ENCODE peak calls at places on chromosome 5, in eight cellular contexts. U is GM20000; V is PC-9; W is GM23338; X is epithelial cell of esophagus; G is dorsolateral prefrontal cortex; C is activated CD8-positive, alpha-beta T cell treated with anti-CD3 and anti-CD28 coated beads for 36 hours; N is GM06990. F is an unnamed sample.

GRCh38 chr5:150106669-150107068 is 20.3 kb upstream of the CSF1R start:
- DNase-seq in U (peak), G (no peak), N (no peak), W (no peak), V (no peak), C (no peak), X (no peak), F (no peak)

GRCh38 chr5:134837530-134838181 is 8.1 kb upstream of the C5orf24 start:
- DNase-seq in N (no peak), X (no peak), W (no peak), U (no peak), G (no peak), V (no peak), C (no peak), F (no peak)

GRCh38 chr5:168365581-168366081 is 74.2 kb downstream of the WWC1 start:
- DNase-seq in W (peak), G (no peak), N (no peak), V (peak), X (peak), C (no peak), U (no peak), F (no peak)

GRCh38 chr5:143506881-143507552 is 103.5 kb upstream of the NR3C1 start:
- DNase-seq in N (no peak), C (no peak), U (no peak), G (no peak), W (no peak), X (peak), V (peak), F (peak)

GRCh38 chr5:178108446-178108845 is 4.9 kb upstream of the N4BP3 start:
- DNase-seq in G (no peak), V (peak), U (no peak), N (no peak), C (no peak), W (no peak), X (no peak), F (no peak)

GRCh38 chr5:95973793-95974325 is 12.2 kb upstream of the ELL2 start:
- DNase-seq in G (no peak), V (no peak), N (peak), U (peak), W (no peak), X (peak), C (peak), F (no peak)

GRCh38 chr5:154461531-154461930 is 15.7 kb downstream of the SAP30L start:
- DNase-seq in C (no peak), G (no peak), N (no peak), V (no peak), X (no peak), U (no peak), W (peak), F (no peak)

GRCh38 chr5:149345892-149346222 is 558 bp downstream of the GRPEL2 start:
- DNase-seq in N (no peak), V (peak), W (peak), C (peak), U (no peak), G (no peak), X (peak), F (no peak)

GRCh38 chr5:10030219-10030831 is 219.4 kb downstream of the ATPSCKMT start:
- DNase-seq in C (no peak), X (peak), N (no peak), G (no peak), V (no peak), U (no peak), W (peak), F (no peak)

GRCh38 chr5:171494452-171495121 is 75.1 kb downstream of the FGF18 start:
- DNase-seq in G (no peak), U (no peak), N (no peak), V (peak), X (peak), W (peak), C (no peak), F (no peak)

GRCh38 chr5:157308826-157309465 is 43.0 kb downstream of the CYFIP2 start:
- DNase-seq in G (no peak), C (no peak), W (peak), X (no peak), N (no peak), V (no peak), U (no peak), F (no peak)

GRCh38 chr5:127844631-127845030 is 141.4 kb downstream of the CCDC192 start:
- DNase-seq in N (no peak), V (no peak), W (peak), X (no peak), G (peak), C (no peak), U (no peak), F (no peak)

DNA sequence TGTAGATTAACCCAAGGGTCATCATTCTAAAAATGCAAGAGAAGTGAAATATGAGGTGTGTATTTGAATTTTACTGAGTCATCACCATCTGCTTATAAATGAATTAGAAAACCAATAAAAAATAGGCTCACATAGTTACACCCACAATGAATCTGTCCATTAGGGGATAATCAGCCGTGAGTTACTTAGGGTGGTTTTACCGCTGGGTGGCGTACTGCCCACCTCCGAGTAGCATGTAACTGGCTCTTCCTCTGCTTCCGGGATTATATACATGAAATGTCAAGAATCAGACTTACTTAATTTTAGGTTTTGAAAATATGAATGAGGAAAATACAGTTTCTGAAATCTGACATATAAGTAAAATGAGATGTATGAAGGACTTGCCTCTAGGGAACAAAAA is 332.9 kb upstream of the CCNG1 start:
- DNase-seq in W (peak), G (no peak), U (no peak), X (no peak), V (no peak), N (no peak), C (peak), F (no peak)
- TF ChIP-seq CTCF in W (peak), G (no peak), U (no peak), X (no peak), V (no peak), N (peak), C (no peak), F (no peak)

GRCh38 chr5:448061-448765 is 5.2 kb downstream of the EXOC3 start:
- DNase-seq in V (no peak), C (no peak), W (no peak), G (no peak), U (no peak), X (no peak), N (no peak), F (no peak)

GRCh38 chr5:446066-446725 is 3.2 kb downstream of the EXOC3 start:
- DNase-seq in N (no peak), V (no peak), C (no peak), U (no peak), X (peak), G (no peak), W (no peak), F (no peak)

GRCh38 chr5:447501-447900 is 4.5 kb downstream of the EXOC3 start:
- DNase-seq in W (no peak), G (no peak), N (no peak), U (no peak), V (no peak), X (no peak), C (no peak), F (no peak)

GRCh38 chr5:445591-445990 is 2.6 kb downstream of the EXOC3 start:
- DNase-seq in U (no peak), G (peak), W (no peak), X (no peak), N (no peak), V (no peak), C (no peak), F (no peak)

GRCh38 chr5:446864-447263 is 3.9 kb downstream of the EXOC3 start:
- DNase-seq in C (no peak), N (no peak), U (peak), V (no peak), W (peak), G (no peak), X (peak), F (no peak)
- TF ChIP-seq CTCF in C (peak), N (peak), U (no peak), V (peak), W (peak), G (peak), X (peak), F (peak)

GRCh38 chr5:169424279-169424955 is 123.5 kb upstream of the SLIT3 start:
- DNase-seq in N (no peak), U (no peak), C (no peak), W (no peak), G (no peak), V (no peak), X (peak), F (no peak)
- TF ChIP-seq CTCF in N (no peak), U (no peak), C (no peak), W (no peak), G (no peak), V (no peak), X (no peak), F (no peak)

GRCh38 chr5:175867587-175868347 is 3.6 kb upstream of the CPLX2 start:
- DNase-seq in V (no peak), U (no peak), X (no peak), G (no peak), W (peak), N (no peak), C (peak), F (no peak)
- TF ChIP-seq CTCF in V (peak), U (no peak), X (no peak), G (peak), W (peak), N (no peak), C (peak), F (peak)

GRCh38 chr5:139549162-139549894 is 11.8 kb upstream of the UBE2D2 start:
- DNase-seq in W (no peak), U (no peak), G (no peak), V (no peak), N (no peak), X (no peak), C (no peak), F (no peak)

DNA sequence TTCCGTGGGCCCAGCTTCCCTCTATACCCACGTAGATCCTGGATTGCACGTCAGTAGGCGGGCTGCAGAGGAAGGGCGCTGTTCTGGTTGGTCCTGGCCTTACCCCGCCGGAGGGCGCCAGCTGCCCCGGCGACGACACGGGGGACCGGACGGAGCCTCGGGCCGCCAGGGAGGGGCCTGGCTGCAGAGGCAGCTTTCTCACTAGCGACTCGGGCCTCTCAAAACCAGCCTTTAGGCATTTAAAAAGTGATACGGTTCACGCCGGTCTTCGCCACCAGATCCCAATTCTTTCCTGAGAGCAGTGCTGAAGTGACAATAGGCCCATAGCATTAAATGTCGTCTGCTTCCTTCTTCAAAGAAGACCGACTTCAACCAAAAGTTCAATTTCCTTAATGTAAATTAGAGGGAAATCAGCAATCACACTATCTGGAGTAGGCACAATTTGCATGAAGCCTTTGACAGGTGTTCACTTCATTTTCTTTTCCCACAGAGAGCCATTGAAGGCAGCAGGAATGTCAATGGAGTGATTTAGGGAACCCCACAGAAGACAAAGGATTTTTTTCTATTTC is 17.6 kb upstream of the UBE2D2 start:
- DNase-seq in X (peak), U (peak), W (peak), C (peak), V (no peak), G (peak), N (peak), F (no peak)
- TF ChIP-seq CTCF in X (no peak), U (peak), W (peak), C (peak), V (no peak), G (peak), N (peak), F (no peak)

GRCh38 chr5:73693573-73694061 is 67.6 kb downstream of the ARHGEF28 start:
- DNase-seq in X (peak), N (no peak), G (no peak), C (peak), V (no peak), U (peak), W (peak), F (peak)
- TF ChIP-seq CTCF in X (peak), N (peak), G (peak), C (no peak), V (peak), U (no peak), W (peak), F (peak)

GRCh38 chr5:73464016-73464745 is 15.6 kb upstream of the FOXD1 start:
- DNase-seq in X (no peak), C (no peak), W (no peak), U (no peak), V (no peak), N (no peak), G (no peak), F (no peak)
- TF ChIP-seq CTCF in X (no peak), C (no peak), W (no peak), U (no peak), V (no peak), N (no peak), G (no peak), F (no peak)

F was measured in Panc1.